ENCODE peak calls at places on chromosomes 16 and 17, in six cellular contexts. One of them, this sample, is unnamed. For H3K4me1, the result is how much of the 10 kb centered on the place peaks cover.

GRCh38 chr16:477287-477686 is 50.2 kb upstream of the CAPN15 start:
- DNase-seq in neuronal stem cell: no peak
- DNase-seq in left lung: no peak
- DNase-seq in H9: no peak
- DNase-seq in IMR-90: no peak
- DNase-seq in PC-3: no peak
- DNase-seq in this sample: peak

GRCh38 chr16:89300311-89300975 is 82.9 kb downstream of the ZNF778 start:
- DNase-seq in neuronal stem cell: no peak
- DNase-seq in left lung: no peak
- DNase-seq in H9: no peak
- DNase-seq in IMR-90: peak
- DNase-seq in PC-3: no peak
- DNase-seq in this sample: peak

GRCh38 chr16:1591306-1591705 is 20.6 kb downstream of the IFT140 start:
- DNase-seq in neuronal stem cell: no peak
- DNase-seq in left lung: no peak
- DNase-seq in H9: no peak
- DNase-seq in IMR-90: no peak
- DNase-seq in PC-3: no peak
- DNase-seq in this sample: no peak

GRCh38 chr16:7268182-7268581 is 64.5 kb upstream of the RBFOX1 start:
- DNase-seq in neuronal stem cell: peak
- DNase-seq in left lung: no peak
- DNase-seq in H9: peak
- DNase-seq in IMR-90: no peak
- DNase-seq in PC-3: peak
- DNase-seq in this sample: peak

GRCh38 chr16:66942981-66943380 is 7.7 kb downstream of the CES2 start:
- DNase-seq in neuronal stem cell: no peak
- DNase-seq in left lung: no peak
- DNase-seq in H9: no peak
- DNase-seq in IMR-90: no peak
- DNase-seq in PC-3: no peak
- DNase-seq in this sample: no peak

GRCh38 chr16:9489823-9490467 is 398.5 kb downstream of the HAPSTR1 start:
- DNase-seq in neuronal stem cell: no peak
- DNase-seq in left lung: no peak
- DNase-seq in H9: no peak
- DNase-seq in IMR-90: no peak
- DNase-seq in PC-3: no peak
- DNase-seq in this sample: peak

GRCh38 chr17:36133629-36134259 is 30.1 kb downstream of the CCL4 start:
- DNase-seq in neuronal stem cell: no peak
- DNase-seq in left lung: no peak
- DNase-seq in H9: no peak
- DNase-seq in IMR-90: no peak
- DNase-seq in PC-3: no peak
- DNase-seq in this sample: no peak

GRCh38 chr17:13540546-13540945 is 61.2 kb downstream of the HS3ST3A1 start:
- DNase-seq in neuronal stem cell: no peak
- DNase-seq in left lung: no peak
- DNase-seq in H9: no peak
- DNase-seq in IMR-90: no peak
- DNase-seq in PC-3: no peak
- DNase-seq in this sample: no peak

GRCh38 chr17:7404737-7405412 is 978 bp upstream of the TMEM256 start:
- DNase-seq in neuronal stem cell: peak
- DNase-seq in left lung: no peak
- DNase-seq in H9: peak
- DNase-seq in IMR-90: no peak
- DNase-seq in PC-3: no peak
- DNase-seq in this sample: peak

GRCh38 chr17:3639981-3640596 is 3.5 kb downstream of the CTNS start:
- DNase-seq in neuronal stem cell: no peak
- DNase-seq in left lung: no peak
- DNase-seq in H9: no peak
- DNase-seq in IMR-90: peak
- DNase-seq in PC-3: no peak
- DNase-seq in this sample: peak

GRCh38 chr16:58018803-58019202 is 6.8 kb upstream of the MMP15 start:
- DNase-seq in neuronal stem cell: no peak
- DNase-seq in left lung: no peak
- DNase-seq in H9: peak
- DNase-seq in IMR-90: no peak
- DNase-seq in PC-3: no peak
- DNase-seq in this sample: no peak

GRCh38 chr16:66223176-66223780 is 143.2 kb upstream of the CDH5 start:
- DNase-seq in neuronal stem cell: no peak
- DNase-seq in left lung: no peak
- DNase-seq in H9: no peak
- DNase-seq in IMR-90: peak
- DNase-seq in PC-3: no peak
- DNase-seq in this sample: no peak

GRCh38 chr16:89949121-89949742 is 677 bp downstream of the DEF8 start:
- DNase-seq in neuronal stem cell: no peak
- DNase-seq in left lung: no peak
- DNase-seq in H9: no peak
- DNase-seq in IMR-90: no peak
- DNase-seq in PC-3: no peak
- DNase-seq in this sample: no peak

GRCh38 chr17:77245162-77245926 is 104.6 kb downstream of the SEC14L1 start:
- DNase-seq in neuronal stem cell: no peak
- DNase-seq in left lung: no peak
- DNase-seq in H9: no peak
- DNase-seq in IMR-90: no peak
- DNase-seq in PC-3: no peak
- DNase-seq in this sample: no peak

GRCh38 chr16:3029499-3030127 is 5.8 kb downstream of the THOC6 start:
- DNase-seq in neuronal stem cell: no peak
- DNase-seq in left lung: no peak
- DNase-seq in H9: peak
- DNase-seq in IMR-90: peak
- DNase-seq in PC-3: no peak
- DNase-seq in this sample: no peak

GRCh38 chr16:25084797-25085196 is 26.7 kb upstream of the LCMT1 start:
- DNase-seq in neuronal stem cell: no peak
- DNase-seq in left lung: no peak
- DNase-seq in H9: no peak
- DNase-seq in IMR-90: no peak
- DNase-seq in PC-3: no peak
- DNase-seq in this sample: no peak
- H3K4me1 ChIP-seq in neuronal stem cell: under half
- H3K4me1 ChIP-seq in left lung: under half
- H3K4me1 ChIP-seq in H9: under half
- H3K4me1 ChIP-seq in IMR-90: under half
- H3K4me1 ChIP-seq in PC-3: under half
- H3K4me1 ChIP-seq in this sample: under half

DNA sequence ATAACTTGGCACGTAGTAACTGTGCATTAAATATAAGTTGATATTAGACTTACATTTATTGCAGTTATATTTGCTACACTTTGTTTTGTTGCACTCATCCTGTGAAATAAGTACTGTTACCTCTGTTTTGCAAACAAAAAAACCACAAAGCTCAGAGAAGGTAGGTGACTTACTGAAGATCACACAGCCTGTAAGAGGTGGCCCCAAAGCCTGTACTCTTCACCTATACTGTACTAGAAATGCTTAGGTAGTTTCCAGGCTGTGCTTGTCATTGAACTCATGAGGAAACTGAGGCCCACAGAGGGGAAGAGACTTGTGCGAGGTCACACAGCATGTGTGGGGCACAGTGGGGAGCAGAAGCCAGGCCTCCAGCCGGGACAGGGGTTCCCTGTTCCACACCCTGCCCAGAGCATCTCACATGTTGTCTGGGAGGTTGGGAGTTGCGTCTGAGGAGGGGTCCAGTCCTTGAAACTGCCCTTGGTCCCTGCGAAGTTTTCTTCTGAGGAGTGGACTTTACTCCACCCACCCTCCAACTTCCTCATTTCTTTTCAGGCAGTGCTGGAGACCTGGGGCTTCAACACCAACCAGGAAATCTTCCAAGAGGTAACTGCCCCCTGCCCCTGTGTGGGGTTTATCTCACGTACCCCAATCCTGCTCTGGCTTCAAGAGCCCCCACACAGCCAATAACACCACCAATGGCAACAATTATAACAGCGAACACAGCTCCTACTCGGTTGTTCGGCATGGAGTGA is 13.0 kb downstream of the CETP start:
- DNase-seq in neuronal stem cell: no peak
- DNase-seq in left lung: no peak
- DNase-seq in H9: no peak
- DNase-seq in IMR-90: no peak
- DNase-seq in PC-3: no peak
- DNase-seq in this sample: no peak
- H3K4me1 ChIP-seq in neuronal stem cell: under half
- H3K4me1 ChIP-seq in left lung: under half
- H3K4me1 ChIP-seq in H9: under half
- H3K4me1 ChIP-seq in IMR-90: under half
- H3K4me1 ChIP-seq in PC-3: under half
- H3K4me1 ChIP-seq in this sample: under half

DNA sequence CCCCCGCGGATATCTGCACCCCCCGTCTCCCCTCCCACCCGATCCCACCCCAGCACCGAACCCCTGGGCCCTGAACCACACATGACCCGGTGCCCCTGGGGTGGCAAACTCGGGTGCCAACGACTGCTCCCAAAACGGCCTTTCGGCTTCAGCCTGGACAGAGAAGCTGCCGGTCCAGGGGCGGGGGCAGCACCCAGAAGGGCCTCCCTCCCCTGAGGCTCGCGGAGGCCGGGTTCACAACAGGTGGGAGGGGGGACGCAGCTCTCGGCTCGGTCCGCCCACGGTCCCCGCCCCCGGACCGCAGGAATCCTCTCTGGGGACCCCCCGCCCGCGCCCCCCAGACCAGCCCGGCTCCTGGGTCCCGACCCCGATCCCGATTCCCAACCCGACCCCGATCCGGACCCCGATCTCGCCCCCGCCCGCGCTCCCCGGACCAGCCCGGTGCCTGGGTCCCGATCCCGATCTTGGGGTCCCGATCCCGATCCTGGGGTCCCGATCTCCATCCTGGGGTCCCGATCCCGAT is 608 bp downstream of the ABR start:
- DNase-seq in neuronal stem cell: no peak
- DNase-seq in left lung: peak
- DNase-seq in H9: no peak
- DNase-seq in IMR-90: no peak
- DNase-seq in PC-3: no peak
- DNase-seq in this sample: no peak
- H3K4me1 ChIP-seq in neuronal stem cell: under half
- H3K4me1 ChIP-seq in left lung: half or more
- H3K4me1 ChIP-seq in H9: under half
- H3K4me1 ChIP-seq in IMR-90: under half
- H3K4me1 ChIP-seq in PC-3: under half
- H3K4me1 ChIP-seq in this sample: under half

GRCh38 chr16:20874088-20874581 is 26.0 kb downstream of the DCUN1D3 start:
- DNase-seq in neuronal stem cell: no peak
- DNase-seq in left lung: no peak
- DNase-seq in H9: no peak
- DNase-seq in IMR-90: no peak
- DNase-seq in PC-3: no peak
- DNase-seq in this sample: no peak

GRCh38 chr16:20878682-20879147 is 21.4 kb downstream of the DCUN1D3 start:
- DNase-seq in neuronal stem cell: no peak
- DNase-seq in left lung: no peak
- DNase-seq in H9: no peak
- DNase-seq in IMR-90: no peak
- DNase-seq in PC-3: no peak
- DNase-seq in this sample: no peak

GRCh38 chr16:20873331-20873730 is 26.8 kb downstream of the DCUN1D3 start:
- DNase-seq in neuronal stem cell: peak
- DNase-seq in left lung: no peak
- DNase-seq in H9: no peak
- DNase-seq in IMR-90: no peak
- DNase-seq in PC-3: no peak
- DNase-seq in this sample: no peak

GRCh38 chr16:20871935-20872815 is 28.0 kb downstream of the DCUN1D3 start:
- DNase-seq in neuronal stem cell: no peak
- DNase-seq in left lung: no peak
- DNase-seq in H9: no peak
- DNase-seq in IMR-90: no peak
- DNase-seq in PC-3: no peak
- DNase-seq in this sample: no peak

GRCh38 chr16:20875358-20875656 is 24.9 kb downstream of the DCUN1D3 start:
- DNase-seq in neuronal stem cell: no peak
- DNase-seq in left lung: no peak
- DNase-seq in H9: no peak
- DNase-seq in IMR-90: no peak
- DNase-seq in PC-3: no peak
- DNase-seq in this sample: no peak
- H3K4me1 ChIP-seq in neuronal stem cell: under half
- H3K4me1 ChIP-seq in left lung: half or more
- H3K4me1 ChIP-seq in H9: under half
- H3K4me1 ChIP-seq in IMR-90: under half
- H3K4me1 ChIP-seq in PC-3: under half
- H3K4me1 ChIP-seq in this sample: under half

GRCh38 chr16:81460075-81460474 is 15.5 kb downstream of the CMIP start:
- DNase-seq in neuronal stem cell: no peak
- DNase-seq in left lung: no peak
- DNase-seq in H9: no peak
- DNase-seq in IMR-90: no peak
- DNase-seq in PC-3: no peak
- DNase-seq in this sample: no peak
- H3K4me1 ChIP-seq in neuronal stem cell: under half
- H3K4me1 ChIP-seq in left lung: half or more
- H3K4me1 ChIP-seq in H9: under half
- H3K4me1 ChIP-seq in IMR-90: under half
- H3K4me1 ChIP-seq in PC-3: under half
- H3K4me1 ChIP-seq in this sample: under half

GRCh38 chr17:17779015-17779611 is 57.7 kb downstream of the SREBF1 start:
- DNase-seq in neuronal stem cell: no peak
- DNase-seq in left lung: peak
- DNase-seq in H9: no peak
- DNase-seq in IMR-90: no peak
- DNase-seq in PC-3: no peak
- DNase-seq in this sample: no peak

GRCh38 chr17:17782425-17783120 is 54.2 kb downstream of the SREBF1 start:
- DNase-seq in neuronal stem cell: peak
- DNase-seq in left lung: no peak
- DNase-seq in H9: peak
- DNase-seq in IMR-90: no peak
- DNase-seq in PC-3: peak
- DNase-seq in this sample: no peak

GRCh38 chr17:17781591-17782424 is 55.0 kb downstream of the SREBF1 start:
- DNase-seq in neuronal stem cell: peak
- DNase-seq in left lung: peak
- DNase-seq in H9: peak
- DNase-seq in IMR-90: peak
- DNase-seq in PC-3: peak
- DNase-seq in this sample: peak

GRCh38 chr17:17783121-17783824 is 53.5 kb downstream of the SREBF1 start:
- DNase-seq in neuronal stem cell: peak
- DNase-seq in left lung: peak
- DNase-seq in H9: peak
- DNase-seq in IMR-90: no peak
- DNase-seq in PC-3: peak
- DNase-seq in this sample: peak

GRCh38 chr17:17780941-17781590 is 55.7 kb downstream of the SREBF1 start:
- DNase-seq in neuronal stem cell: peak
- DNase-seq in left lung: no peak
- DNase-seq in H9: peak
- DNase-seq in IMR-90: peak
- DNase-seq in PC-3: peak
- DNase-seq in this sample: no peak
- H3K4me1 ChIP-seq in neuronal stem cell: under half
- H3K4me1 ChIP-seq in left lung: under half
- H3K4me1 ChIP-seq in H9: under half
- H3K4me1 ChIP-seq in IMR-90: under half
- H3K4me1 ChIP-seq in PC-3: under half
- H3K4me1 ChIP-seq in this sample: under half

This sample was measured in adrenal gland.